ENCODE peak calls at places on chromosome 21, in eight cellular contexts. Q, N, M, A, O, D, S and J are unnamed samples.

GRCh38 chr21:16910435-16911165 is 602.2 kb upstream of the CXADR start:
- DNase-seq in O (no peak), M (no peak), Q (no peak), N (no peak), D (no peak), S (no peak), A (no peak), J (no peak)

GRCh38 chr21:36647279-36648093 is 51.4 kb upstream of the SIM2 start:
- DNase-seq in A (no peak), S (peak), D (no peak), Q (no peak), M (no peak), N (peak), O (no peak), J (no peak)

GRCh38 chr21:31426235-31426797 is 82.3 kb upstream of the TIAM1 start:
- DNase-seq in D (no peak), M (no peak), S (no peak), A (no peak), N (no peak), O (no peak), Q (no peak), J (no peak)

GRCh38 chr21:29893687-29894086 is 46.1 kb downstream of the GRIK1 start:
- DNase-seq in M (no peak), Q (no peak), A (no peak), O (no peak), N (no peak), S (no peak), D (no peak), J (no peak)

GRCh38 chr21:29805110-29805509 is 134.7 kb downstream of the GRIK1 start:
- DNase-seq in D (no peak), N (no peak), M (no peak), Q (no peak), S (no peak), A (no peak), O (no peak), J (no peak)

GRCh38 chr21:42162831-42163510 is 56.0 kb upstream of the ABCG1 start:
- DNase-seq in D (no peak), N (no peak), O (no peak), S (no peak), M (no peak), Q (no peak), A (no peak), J (no peak)

GRCh38 chr21:31988492-31989285 is 115.9 kb downstream of the HUNK start:
- DNase-seq in A (no peak), D (no peak), Q (no peak), N (no peak), S (no peak), M (no peak), O (no peak), J (no peak)

GRCh38 chr21:40422851-40423635 is 423.9 kb downstream of the DSCAM start:
- DNase-seq in S (no peak), N (no peak), O (no peak), M (no peak), A (no peak), D (no peak), Q (no peak), J (no peak)

GRCh38 chr21:30209571-30209970 is 6.3 kb downstream of the CLDN8 start:
- DNase-seq in Q (no peak), O (no peak), N (no peak), M (no peak), S (no peak), D (no peak), A (no peak), J (no peak)

GRCh38 chr21:36429672-36430546 is 44.7 kb downstream of the CHAF1B start:
- DNase-seq in A (peak), D (peak), M (no peak), N (peak), S (peak), O (peak), Q (peak), J (peak)

GRCh38 chr21:36917487-36918158 is 48.8 kb downstream of the HLCS start:
- DNase-seq in N (peak), D (no peak), M (no peak), Q (no peak), S (peak), O (no peak), A (peak), J (no peak)

GRCh38 chr21:41727784-41728763 is 38.8 kb downstream of the RIPK4 start:
- DNase-seq in Q (no peak), M (no peak), D (no peak), N (no peak), S (no peak), A (no peak), O (no peak), J (no peak)

GRCh38 chr21:36494557-36494956 is 14.6 kb upstream of the CLDN14 start:
- DNase-seq in A (no peak), N (no peak), D (no peak), Q (no peak), S (no peak), M (no peak), O (no peak), J (no peak)

GRCh38 chr21:46155514-46156377 is at the start of gene FTCD:
- DNase-seq in M (no peak), N (peak), A (no peak), S (no peak), O (no peak), D (no peak), Q (no peak), J (peak)

DNA sequence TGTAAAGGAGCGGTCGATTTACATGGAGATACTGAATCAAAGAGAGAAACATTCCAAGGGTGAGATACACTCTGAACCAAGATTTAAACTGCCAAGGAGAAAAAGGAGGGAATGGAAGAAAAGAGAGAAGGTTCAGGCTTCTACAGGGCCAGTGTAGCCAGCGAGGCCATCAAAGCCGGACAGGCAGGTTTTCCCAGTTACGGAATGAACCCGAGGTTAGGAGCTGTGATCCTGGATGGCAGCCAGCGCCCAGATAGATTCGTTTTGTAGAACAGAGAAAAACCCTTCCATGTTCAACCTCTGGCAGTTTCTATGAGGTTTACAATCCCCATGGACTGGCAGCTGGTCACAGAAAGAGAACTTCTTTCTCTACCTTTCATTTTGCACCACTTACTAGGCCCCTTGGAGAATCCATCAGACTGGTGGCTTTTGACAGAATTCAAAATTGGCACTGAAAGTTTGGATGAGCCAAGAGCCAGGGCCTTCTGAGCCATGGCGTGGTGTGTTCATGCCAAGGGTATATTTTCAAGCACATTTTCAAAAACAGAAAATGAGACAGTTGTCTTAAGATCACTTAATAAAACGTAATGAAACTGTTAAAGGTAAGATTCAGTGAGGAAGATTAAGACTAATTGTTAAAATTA is 171.5 kb downstream of the RUNX1 start:
- DNase-seq in Q (peak), M (no peak), S (no peak), N (peak), A (no peak), O (no peak), D (no peak), J (no peak)
- TF ChIP-seq POLR2AphosphoS5 in Q (no peak), M (no peak), S (no peak), N (peak), A (no peak), O (no peak), D (no peak), J (no peak)

GRCh38 chr21:39400173-39400572 is 45.4 kb downstream of the LCA5L start:
- DNase-seq in A (no peak), D (no peak), O (no peak), S (no peak), M (no peak), Q (no peak), N (no peak), J (no peak)

GRCh38 chr21:39392981-39393380 is 44.1 kb upstream of the HMGN1 start:
- DNase-seq in Q (no peak), S (no peak), N (no peak), D (no peak), O (no peak), A (no peak), M (no peak), J (no peak)

GRCh38 chr21:39392296-39392695 is 43.4 kb upstream of the HMGN1 start:
- DNase-seq in Q (no peak), S (no peak), O (no peak), A (no peak), D (no peak), M (no peak), N (no peak), J (no peak)

GRCh38 chr21:39397651-39398385 is 47.8 kb downstream of the LCA5L start:
- DNase-seq in M (no peak), O (no peak), N (no peak), Q (no peak), S (no peak), A (no peak), D (no peak), J (no peak)
- TF ChIP-seq POLR2AphosphoS5 in M (no peak), O (no peak), N (no peak), Q (no peak), S (no peak), A (no peak), D (no peak), J (no peak)

GRCh38 chr21:44331209-44331608 is 8.0 kb downstream of the CFAP410 start:
- DNase-seq in O (no peak), Q (no peak), A (no peak), D (no peak), M (no peak), S (no peak), N (no peak), J (no peak)

GRCh38 chr21:44329086-44329889 is 9.9 kb downstream of the CFAP410 start:
- DNase-seq in O (no peak), S (no peak), D (no peak), M (no peak), N (no peak), Q (no peak), A (no peak), J (no peak)

GRCh38 chr21:44331650-44332306 is 7.4 kb downstream of the CFAP410 start:
- DNase-seq in S (no peak), O (no peak), A (no peak), N (no peak), Q (no peak), M (no peak), D (no peak), J (no peak)

GRCh38 chr21:44330698-44331097 is 8.5 kb downstream of the CFAP410 start:
- DNase-seq in A (no peak), M (no peak), Q (no peak), N (no peak), D (no peak), O (no peak), S (no peak), J (no peak)

DNA sequence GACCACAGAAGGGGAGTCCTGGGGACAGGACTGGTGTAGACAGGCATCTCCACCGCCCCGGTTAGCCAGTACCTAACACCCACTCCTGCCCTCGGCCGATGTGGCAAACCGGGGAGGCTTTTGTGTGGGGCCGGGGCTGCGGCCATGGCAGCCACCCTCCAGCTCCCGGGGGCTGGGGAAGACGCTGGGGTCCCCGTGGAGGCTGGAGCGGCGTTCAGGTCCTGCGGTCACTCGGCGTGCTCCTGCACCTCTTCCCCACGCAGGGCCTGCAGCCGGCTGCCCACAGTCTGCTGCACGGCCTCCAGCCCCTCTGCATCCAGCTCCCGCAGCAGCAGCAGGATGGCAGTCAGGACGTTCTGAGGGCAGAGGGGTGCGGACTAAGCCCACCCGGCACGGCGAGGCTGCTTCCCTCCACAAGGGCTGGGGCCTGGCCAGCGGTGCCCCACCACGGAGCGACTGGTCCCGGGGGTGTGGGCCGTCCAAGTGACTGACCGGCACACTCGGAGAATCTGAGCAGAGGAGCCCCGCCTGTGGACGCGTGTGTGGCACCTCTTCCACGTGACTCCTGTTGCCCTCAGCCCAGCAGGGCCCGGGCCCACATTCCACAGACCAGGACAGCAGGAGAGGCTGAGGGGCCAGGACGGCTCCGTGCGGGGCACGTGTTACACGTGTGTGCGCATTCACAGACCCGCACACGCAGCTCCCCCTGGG is 9.1 kb downstream of the CFAP410 start:
- DNase-seq in N (no peak), O (no peak), S (no peak), D (no peak), A (no peak), M (no peak), Q (no peak), J (no peak)
- TF ChIP-seq POLR2AphosphoS5 in N (peak), O (peak), S (peak), D (peak), A (no peak), M (no peak), Q (peak), J (no peak)

GRCh38 chr21:34807881-34808568 is 139.2 kb downstream of the CLIC6 start:
- DNase-seq in A (no peak), O (peak), S (peak), D (no peak), M (no peak), Q (no peak), N (peak), J (peak)
- TF ChIP-seq POLR2AphosphoS5 in A (no peak), O (peak), S (peak), D (no peak), M (no peak), Q (peak), N (no peak), J (peak)

GRCh38 chr21:38351961-38352521 is 95.2 kb downstream of the KCNJ15 start:
- DNase-seq in N (no peak), Q (no peak), S (peak), M (no peak), D (no peak), A (no peak), O (no peak), J (no peak)
- TF ChIP-seq POLR2AphosphoS5 in N (peak), Q (no peak), S (peak), M (no peak), D (no peak), A (no peak), O (no peak), J (no peak)

GRCh38 chr21:35136106-35136505 is 87.0 kb upstream of the RUNX1 start:
- DNase-seq in M (no peak), N (no peak), O (no peak), S (no peak), Q (no peak), D (no peak), A (no peak), J (no peak)

GRCh38 chr21:35142036-35142825 is 93.1 kb upstream of the RUNX1 start:
- DNase-seq in O (no peak), N (no peak), Q (no peak), D (no peak), A (no peak), M (no peak), S (no peak), J (no peak)

GRCh38 chr21:35136586-35137254 is 87.6 kb upstream of the RUNX1 start:
- DNase-seq in M (no peak), S (peak), N (peak), Q (peak), D (no peak), A (peak), O (no peak), J (no peak)

GRCh38 chr21:35139382-35139715 is 90.2 kb upstream of the RUNX1 start:
- DNase-seq in D (no peak), Q (no peak), S (no peak), M (no peak), N (no peak), A (no peak), O (no peak), J (no peak)

GRCh38 chr21:35138665-35139381 is 89.7 kb upstream of the RUNX1 start:
- DNase-seq in O (no peak), Q (no peak), M (no peak), N (no peak), D (peak), S (no peak), A (peak), J (no peak)
- TF ChIP-seq POLR2AphosphoS5 in O (no peak), Q (no peak), M (no peak), N (no peak), D (no peak), S (no peak), A (no peak), J (no peak)

DNA sequence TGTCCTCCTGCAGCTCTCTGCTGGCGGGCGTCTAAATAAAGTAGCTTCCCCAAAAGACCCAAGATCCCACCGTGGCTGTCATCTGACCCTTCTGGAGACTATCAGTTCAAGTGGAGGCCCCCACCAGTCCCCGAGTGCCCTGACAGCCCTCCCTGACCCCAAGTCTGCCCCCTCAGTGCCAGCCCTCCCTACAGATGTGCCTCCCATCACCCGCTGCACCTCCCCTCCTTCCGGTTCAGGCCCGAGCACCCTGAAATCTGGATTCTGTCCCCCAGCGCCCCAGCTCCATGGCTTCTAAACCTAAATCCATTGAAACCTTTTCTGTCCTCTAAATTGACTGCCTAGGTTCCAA is 593 bp downstream of the IL10RB start:
- DNase-seq in O (peak), A (peak), Q (peak), N (peak), M (no peak), D (no peak), S (no peak), J (no peak)
- TF ChIP-seq POLR2AphosphoS5 in O (no peak), A (no peak), Q (no peak), N (no peak), M (no peak), D (no peak), S (no peak), J (no peak)

GRCh38 chr21:20330652-20331051 is 667.6 kb upstream of the NCAM2 start:
- DNase-seq in O (no peak), N (no peak), D (no peak), Q (no peak), S (no peak), M (no peak), A (peak), J (no peak)

GRCh38 chr21:20334585-20334984 is 663.6 kb upstream of the NCAM2 start:
- DNase-seq in M (no peak), D (no peak), S (no peak), A (no peak), Q (no peak), O (no peak), N (no peak), J (no peak)

DNA sequence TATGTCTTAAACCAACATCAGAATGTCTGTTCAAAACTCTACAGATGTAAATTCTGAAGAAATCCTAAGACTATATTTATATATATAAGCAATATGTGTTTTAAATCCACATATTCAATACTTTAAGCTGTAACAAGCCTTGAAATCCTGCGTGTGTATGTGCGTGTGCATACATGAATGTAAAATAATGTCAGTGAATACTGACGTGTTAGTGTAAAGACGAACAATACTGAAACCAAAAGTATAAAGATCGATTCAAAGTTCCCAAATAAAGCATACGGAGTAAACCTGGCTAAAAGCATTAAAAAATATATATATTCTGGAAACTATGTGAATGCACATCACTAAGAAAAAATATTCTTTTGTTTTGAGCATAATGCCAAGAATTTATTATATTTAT is 668.6 kb upstream of the NCAM2 start:
- DNase-seq in S (no peak), M (no peak), N (no peak), D (no peak), A (peak), Q (no peak), O (no peak), J (no peak)
- TF ChIP-seq POLR2AphosphoS5 in S (no peak), M (no peak), N (no peak), D (no peak), A (no peak), Q (no peak), O (no peak), J (no peak)

GRCh38 chr21:15126948-15127347 is 62.1 kb upstream of the NRIP1 start:
- DNase-seq in Q (no peak), M (no peak), D (no peak), N (no peak), S (no peak), A (no peak), O (no peak), J (no peak)
- TF ChIP-seq POLR2AphosphoS5 in Q (no peak), M (no peak), D (no peak), N (no peak), S (no peak), A (no peak), O (no peak), J (no peak)

GRCh38 chr21:27840273-27840672 is 873.4 kb upstream of the ADAMTS5 start:
- DNase-seq in S (no peak), D (no peak), M (no peak), A (no peak), O (no peak), N (no peak), Q (no peak), J (no peak)
- TF ChIP-seq POLR2AphosphoS5 in S (no peak), D (no peak), M (no peak), A (no peak), O (no peak), N (no peak), Q (no peak), J (peak)